ENCODE peak calls at places on chromosomes 12 and 14, in four cellular contexts. Z, H, R and X are unnamed samples.

GRCh38 chr12:34396861-34397590 is 374.7 kb downstream of the ALG10 start:
- DNase-seq in H (no peak), Z (no peak), R (peak), X (peak)

GRCh38 chr14:75242546-75243273 is 35.9 kb upstream of the FOS start:
- DNase-seq in R (no peak), Z (no peak), H (peak), X (peak)

GRCh38 chr12:80565276-80565675 is 121.2 kb downstream of the PTPRQ start:
- DNase-seq in H (no peak), R (no peak), Z (no peak), X (no peak)

GRCh38 chr12:70883855-70884254 is 36.7 kb downstream of the PTPRR start:
- DNase-seq in H (no peak), R (no peak), Z (no peak), X (no peak)

GRCh38 chr12:46959484-46959883 is 119.9 kb upstream of the PCED1B start:
- DNase-seq in Z (no peak), H (no peak), R (peak), X (no peak)

GRCh38 chr12:19517583-19517982 is 78.3 kb downstream of the AEBP2 start:
- DNase-seq in H (no peak), Z (no peak), R (no peak), X (no peak)

GRCh38 chr12:75781532-75782046 is 250.0 kb downstream of the PHLDA1 start:
- DNase-seq in H (no peak), R (peak), Z (no peak), X (no peak)

GRCh38 chr14:104769324-104770071 is 16.6 kb downstream of the SIVA1 start:
- DNase-seq in R (no peak), H (no peak), Z (no peak), X (no peak)

GRCh38 chr14:53924754-53925153 is 31.9 kb downstream of the BMP4 start:
- DNase-seq in Z (no peak), R (no peak), H (no peak), X (no peak)

GRCh38 chr12:84658877-84659276 is 253.7 kb downstream of the SLC6A15 start:
- DNase-seq in R (no peak), Z (no peak), H (no peak), X (no peak)

GRCh38 chr12:27821259-27821973 is 41.4 kb upstream of the MANSC4 start:
- DNase-seq in R (peak), Z (peak), H (peak), X (peak)

GRCh38 chr14:85764809-85765208 is 234.9 kb downstream of the FLRT2 start:
- DNase-seq in H (no peak), Z (no peak), R (no peak), X (no peak)

GRCh38 chr12:119500209-119500608 is 93.4 kb upstream of the TMEM233 start:
- DNase-seq in H (no peak), R (no peak), Z (no peak), X (no peak)

GRCh38 chr12:62933220-62933870 is 1.6 kb downstream of the PPM1H start:
- DNase-seq in H (peak), R (no peak), Z (no peak), X (peak)

GRCh38 chr12:6361834-6362233 is 13.5 kb downstream of the SCNN1A start:
- DNase-seq in Z (no peak), H (peak), R (peak), X (peak)

GRCh38 chr14:63760014-63760413 is 32.1 kb upstream of the SGPP1 start:
- DNase-seq in R (no peak), Z (no peak), H (no peak), X (no peak)
- H3K4me3 ChIP-seq in R (no peak), Z (peak), H (no peak), X (no peak)

GRCh38 chr14:68364823-68365222 is 428.0 kb downstream of the ZFP36L1 start:
- DNase-seq in R (no peak), H (no peak), Z (no peak), X (no peak)

GRCh38 chr14:68362841-68363240 is 430.0 kb downstream of the ZFP36L1 start:
- DNase-seq in R (no peak), H (no peak), Z (no peak), X (no peak)

GRCh38 chr14:68365228-68365627 is 427.6 kb downstream of the ZFP36L1 start:
- DNase-seq in Z (no peak), H (no peak), R (no peak), X (no peak)

GRCh38 chr14:68363401-68363800 is 429.5 kb downstream of the ZFP36L1 start:
- DNase-seq in Z (no peak), R (no peak), H (no peak), X (no peak)

GRCh38 chr14:68363841-68364711 is 428.8 kb downstream of the ZFP36L1 start:
- DNase-seq in H (no peak), R (no peak), Z (no peak), X (peak)
- H3K4me3 ChIP-seq in H (no peak), R (no peak), Z (no peak), X (no peak)

GRCh38 chr12:67650127-67650495 is 1.6 kb downstream of the DYRK2 start:
- DNase-seq in Z (no peak), R (no peak), H (peak), X (no peak)
- H3K4me3 ChIP-seq in Z (peak), R (peak), H (peak), X (peak)

DNA sequence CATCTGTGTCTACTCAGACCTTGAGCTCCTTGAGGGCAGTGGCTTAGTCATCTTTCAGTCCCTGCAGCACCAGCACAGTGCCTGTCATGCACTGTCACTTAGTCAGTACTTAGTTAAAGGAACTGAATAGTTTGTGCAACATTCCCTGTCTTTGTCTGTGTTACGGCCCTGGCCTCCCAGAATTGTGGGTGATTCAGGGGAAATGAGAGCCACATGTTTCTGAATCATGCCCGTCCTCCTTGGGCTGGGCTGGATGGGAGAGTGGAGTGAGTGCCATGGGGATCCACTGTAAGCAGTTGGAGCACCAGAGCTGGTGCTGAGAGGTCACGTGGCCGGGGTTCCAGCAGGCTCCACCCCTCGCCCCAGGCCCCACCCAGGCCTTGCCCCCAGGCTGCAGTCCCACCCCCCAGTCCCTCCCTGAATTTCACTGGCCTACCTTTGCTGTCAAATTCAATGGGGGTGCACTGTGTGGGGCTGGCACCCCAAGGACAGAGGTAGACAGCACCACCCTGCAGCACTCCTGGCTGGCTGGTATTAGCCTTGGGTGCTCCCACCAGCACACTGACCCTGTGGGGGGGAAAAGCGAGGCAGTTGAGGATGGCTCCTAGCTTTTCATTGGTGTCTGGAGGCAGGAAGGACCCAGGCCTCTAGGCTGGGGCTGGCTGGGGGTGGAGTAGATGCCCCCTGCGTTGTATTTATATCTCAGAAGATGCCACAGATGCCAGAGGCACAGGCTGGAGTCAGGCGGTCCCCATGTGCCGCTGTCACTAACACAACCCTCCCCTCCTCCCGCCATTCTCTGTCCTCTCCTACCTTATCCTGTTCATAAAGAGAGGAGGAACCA is 7.4 kb downstream of the ITGA5 start:
- DNase-seq in H (no peak), Z (no peak), R (peak), X (peak)
- H3K4me3 ChIP-seq in H (no peak), Z (peak), R (no peak), X (peak)